ENCODE peak calls at places on chromosomes 3 and 15, in five cellular contexts. One of them, this sample, is unnamed.
A peak's percentile ranks its signal among the peaks of the same experiment; 100 is the strongest.

GRCh38 chr3:99365396-99365795 is 273.0 kb upstream of the COL8A1 start:
- DNase-seq in HCT116: no peak
- DNase-seq in heart left ventricle: no peak
- DNase-seq in body of pancreas: no peak
- DNase-seq in suprapubic skin: no peak
- DNase-seq in this sample: no peak

GRCh38 chr3:44030690-44031344 is 210.9 kb upstream of the TOPAZ1 start:
- DNase-seq in HCT116: no peak
- DNase-seq in heart left ventricle: no peak
- DNase-seq in body of pancreas: no peak
- DNase-seq in suprapubic skin: no peak
- DNase-seq in this sample: no peak

GRCh38 chr3:143207338-143207961 is 87.9 kb downstream of the CHST2 start:
- DNase-seq in HCT116: no peak
- DNase-seq in heart left ventricle: no peak
- DNase-seq in body of pancreas: no peak
- DNase-seq in suprapubic skin: no peak
- DNase-seq in this sample: peak; percentile 12

GRCh38 chr3:192992346-192992745 is 74.7 kb upstream of the MB21D2 start:
- DNase-seq in HCT116: no peak
- DNase-seq in heart left ventricle: no peak
- DNase-seq in body of pancreas: no peak
- DNase-seq in suprapubic skin: no peak
- DNase-seq in this sample: no peak

GRCh38 chr3:72164635-72164978 is 379.7 kb upstream of the PROK2 start:
- DNase-seq in HCT116: no peak
- DNase-seq in heart left ventricle: no peak
- DNase-seq in body of pancreas: no peak
- DNase-seq in suprapubic skin: no peak
- DNase-seq in this sample: no peak

GRCh38 chr15:45801543-45801942 is 166.7 kb downstream of the SQOR start:
- DNase-seq in HCT116: no peak
- DNase-seq in heart left ventricle: no peak
- DNase-seq in body of pancreas: no peak
- DNase-seq in suprapubic skin: no peak
- DNase-seq in this sample: no peak

GRCh38 chr3:195236801-195237570 is 34.0 kb downstream of the XXYLT1 start:
- DNase-seq in HCT116: no peak
- DNase-seq in heart left ventricle: no peak
- DNase-seq in body of pancreas: no peak
- DNase-seq in suprapubic skin: peak; percentile 20
- DNase-seq in this sample: no peak

GRCh38 chr3:79414821-79415220 is 353.0 kb downstream of the ROBO1 start:
- DNase-seq in HCT116: no peak
- DNase-seq in heart left ventricle: no peak
- DNase-seq in body of pancreas: peak; percentile 20
- DNase-seq in suprapubic skin: peak; percentile 74
- DNase-seq in this sample: no peak

GRCh38 chr15:92846716-92847115 is 53.4 kb upstream of the CHD2 start:
- DNase-seq in HCT116: no peak
- DNase-seq in heart left ventricle: no peak
- DNase-seq in body of pancreas: no peak
- DNase-seq in suprapubic skin: no peak
- DNase-seq in this sample: no peak

GRCh38 chr15:91711384-91712082 is 142.0 kb upstream of the SLCO3A1 start:
- DNase-seq in HCT116: no peak
- DNase-seq in heart left ventricle: no peak
- DNase-seq in body of pancreas: no peak
- DNase-seq in suprapubic skin: no peak
- DNase-seq in this sample: no peak
- TF ChIP-seq POLR2A in HCT116: no peak
- TF ChIP-seq POLR2A in heart left ventricle: no peak
- TF ChIP-seq POLR2A in body of pancreas: no peak
- TF ChIP-seq POLR2A in suprapubic skin: no peak
- TF ChIP-seq POLR2A in this sample: no peak

GRCh38 chr3:105800320-105800719 is 68.5 kb downstream of the CBLB start:
- DNase-seq in HCT116: no peak
- DNase-seq in heart left ventricle: no peak
- DNase-seq in body of pancreas: no peak
- DNase-seq in suprapubic skin: no peak
- DNase-seq in this sample: no peak
- TF ChIP-seq POLR2A in HCT116: no peak
- TF ChIP-seq POLR2A in heart left ventricle: no peak
- TF ChIP-seq POLR2A in body of pancreas: no peak
- TF ChIP-seq POLR2A in suprapubic skin: no peak
- TF ChIP-seq POLR2A in this sample: no peak

GRCh38 chr3:180615954-180616353 is 14.0 kb downstream of the TTC14 start:
- DNase-seq in HCT116: no peak
- DNase-seq in heart left ventricle: no peak
- DNase-seq in body of pancreas: no peak
- DNase-seq in suprapubic skin: no peak
- DNase-seq in this sample: no peak
- TF ChIP-seq POLR2A in HCT116: no peak
- TF ChIP-seq POLR2A in heart left ventricle: no peak
- TF ChIP-seq POLR2A in body of pancreas: no peak
- TF ChIP-seq POLR2A in suprapubic skin: no peak
- TF ChIP-seq POLR2A in this sample: no peak

DNA sequence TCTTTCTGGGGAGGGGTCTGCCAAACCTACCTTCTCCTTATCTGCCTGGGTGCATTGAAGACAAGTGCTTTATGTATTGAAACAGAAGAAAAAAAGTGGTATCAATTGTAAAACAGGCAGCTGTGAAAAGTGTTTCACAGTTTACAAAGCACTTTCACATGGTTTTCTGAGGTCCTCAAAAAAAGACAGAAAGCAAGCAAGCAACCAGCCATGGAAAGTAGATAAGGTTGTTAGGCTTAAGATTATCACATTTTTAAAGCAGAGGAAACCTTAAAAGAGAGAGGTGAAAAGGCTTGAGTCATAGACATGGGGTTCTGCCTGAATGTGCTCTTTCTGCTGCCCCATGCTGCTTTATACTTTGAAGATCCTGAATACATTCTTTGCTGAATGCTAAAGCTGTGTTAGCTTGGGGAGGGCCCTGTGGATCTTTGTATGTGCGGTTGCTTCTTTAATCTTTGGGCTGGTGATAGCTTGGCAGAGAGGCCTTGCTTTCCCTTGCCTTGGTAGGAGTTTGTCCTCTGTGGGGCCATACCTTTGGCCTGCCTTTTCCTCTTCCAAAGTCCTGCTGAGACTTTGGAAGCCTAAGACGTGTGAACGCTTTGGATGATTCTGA is 2.6 kb downstream of the SMAD3 start:
- DNase-seq in HCT116: no peak
- DNase-seq in heart left ventricle: no peak
- DNase-seq in body of pancreas: no peak
- DNase-seq in suprapubic skin: no peak
- DNase-seq in this sample: no peak
- TF ChIP-seq POLR2A in HCT116: no peak
- TF ChIP-seq POLR2A in heart left ventricle: no peak
- TF ChIP-seq POLR2A in body of pancreas: no peak
- TF ChIP-seq POLR2A in suprapubic skin: no peak
- TF ChIP-seq POLR2A in this sample: no peak

GRCh38 chr3:86152620-86153019 is 838.3 kb downstream of the VGLL3 start:
- DNase-seq in HCT116: no peak
- DNase-seq in heart left ventricle: no peak
- DNase-seq in body of pancreas: no peak
- DNase-seq in suprapubic skin: no peak
- DNase-seq in this sample: no peak
- TF ChIP-seq POLR2A in HCT116: no peak
- TF ChIP-seq POLR2A in heart left ventricle: no peak
- TF ChIP-seq POLR2A in body of pancreas: no peak
- TF ChIP-seq POLR2A in suprapubic skin: no peak
- TF ChIP-seq POLR2A in this sample: no peak